ENCODE peak calls at places on chromosome 13, in ten cellular contexts. N is psoas muscle, Z is thoracic aorta, I is colonic mucosa, C is mucosa of descending colon, S is activated B cell treated with CpG ODN at 0.5 μM for 24 hours, X is AG04450, K is PC-3, E is HepG2, R is WERI-Rb-1. Y is an unnamed sample.
A peak's percentile ranks its signal among the peaks of the same experiment; 100 is the strongest.

GRCh38 chr13:45310341-45311138 is 30.4 kb downstream of the TPT1 start:
- DNase-seq in N (no peak), E (no peak), X (no peak), S (no peak), I (no peak), C (no peak), R (no peak), Z (no peak), K (no peak), Y (no peak)

GRCh38 chr13:31538067-31539042 is 201.0 kb upstream of the RXFP2 start:
- DNase-seq in N (no peak), I (peak; percentile 25), S (no peak), X (no peak), E (peak; percentile 16), C (peak; percentile 18), Z (no peak), R (no peak), K (peak; percentile 59), Y (peak; percentile 4)

GRCh38 chr13:113834496-113835200 is 29.2 kb downstream of the GAS6 start:
- DNase-seq in C (no peak), K (no peak), X (no peak), N (peak; percentile 59), I (no peak), R (no peak), Z (no peak), E (no peak), S (no peak), Y (no peak)

GRCh38 chr13:22592515-22592914 is 588.3 kb upstream of the SGCG start:
- DNase-seq in X (no peak), R (no peak), N (no peak), Z (no peak), S (no peak), I (no peak), C (no peak), K (no peak), E (no peak), Y (no peak)

GRCh38 chr13:41708648-41709175 is 251.4 kb downstream of the RGCC start:
- DNase-seq in Z (no peak), X (no peak), E (no peak), N (peak; percentile 48), S (no peak), K (no peak), I (no peak), C (no peak), R (no peak), Y (no peak)

GRCh38 chr13:41644742-41645141 is 187.4 kb downstream of the RGCC start:
- DNase-seq in E (no peak), S (no peak), I (no peak), R (no peak), C (no peak), X (no peak), N (no peak), Z (no peak), K (no peak), Y (no peak)

GRCh38 chr13:22569830-22570229 is 610.9 kb upstream of the SGCG start:
- DNase-seq in N (no peak), X (no peak), S (no peak), K (no peak), C (no peak), Z (no peak), R (no peak), I (no peak), E (no peak), Y (no peak)

GRCh38 chr13:42275098-42275471 is 3.1 kb downstream of the AKAP11 start:
- DNase-seq in N (no peak), S (no peak), K (no peak), E (no peak), C (no peak), Z (no peak), X (no peak), I (no peak), R (no peak), Y (no peak)

GRCh38 chr13:20186771-20187170 is 6.0 kb downstream of the GJB2 start:
- DNase-seq in N (no peak), I (no peak), X (no peak), K (no peak), S (no peak), R (no peak), C (no peak), E (no peak), Z (no peak), Y (no peak)

GRCh38 chr13:20191902-20192469 is 752 bp downstream of the GJB2 start:
- DNase-seq in K (peak; percentile 65), S (no peak), C (peak; percentile 64), Z (no peak), E (no peak), X (no peak), I (peak; percentile 75), N (no peak), R (no peak), Y (peak; percentile 28)

GRCh38 chr13:20190481-20191310 is 2.0 kb downstream of the GJB2 start:
- DNase-seq in S (no peak), R (no peak), N (no peak), E (no peak), C (no peak), I (no peak), X (peak; percentile 39), K (peak; percentile 89), Z (no peak), Y (no peak)

GRCh38 chr13:20191311-20191901 is 1.3 kb downstream of the GJB2 start:
- DNase-seq in C (peak; percentile 86), E (no peak), K (peak; percentile 72), S (no peak), R (no peak), N (no peak), Z (no peak), X (no peak), I (peak; percentile 86), Y (no peak)

DNA sequence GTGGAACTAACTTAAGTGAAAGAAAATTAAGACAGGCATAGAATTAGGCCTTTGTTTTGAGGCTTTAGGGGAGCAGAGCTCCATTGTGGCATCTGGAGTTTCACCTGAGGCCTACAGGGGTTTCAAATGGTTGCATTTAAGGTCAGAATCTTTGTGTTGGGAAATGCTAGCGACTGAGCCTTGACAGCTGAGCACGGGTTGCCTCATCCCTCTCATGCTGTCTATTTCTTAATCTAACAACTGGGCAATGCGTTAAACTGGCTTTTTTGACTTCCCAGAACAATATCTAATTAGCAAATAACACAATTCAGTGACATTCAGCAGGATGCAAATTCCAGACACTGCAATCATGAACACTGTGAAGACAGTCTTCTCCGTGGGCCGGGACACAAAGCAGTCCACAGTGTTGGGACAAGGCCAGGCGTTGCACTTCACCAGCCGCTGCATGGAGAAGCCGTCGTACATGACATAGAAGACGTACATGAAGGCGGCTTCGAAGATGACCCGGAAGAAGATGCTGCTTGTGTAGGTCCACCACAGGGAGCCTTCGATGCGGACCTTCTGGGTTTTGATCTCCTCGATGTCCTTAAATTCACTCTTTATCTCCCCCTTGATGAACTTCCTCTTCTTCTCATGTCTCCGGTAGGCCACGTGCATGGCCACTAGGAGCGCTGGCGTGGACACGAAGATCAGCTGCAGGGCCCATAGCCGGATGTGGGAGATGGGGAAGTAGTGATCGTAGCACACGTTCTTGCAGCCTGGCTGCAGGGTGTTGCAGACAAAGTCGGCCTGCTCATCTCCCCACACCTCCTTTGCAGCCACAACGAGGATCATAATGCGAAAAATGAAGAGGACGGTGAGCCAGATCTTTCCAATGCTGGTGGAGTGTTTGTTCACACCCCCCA is 3.8 kb downstream of the GJB2 start:
- DNase-seq in I (peak; percentile 39), Z (no peak), E (no peak), C (peak; percentile 54), X (no peak), N (no peak), S (no peak), K (no peak), R (peak; percentile 53), Y (no peak)
- TF ChIP-seq CTCF in I (no peak), Z (no peak), E (no peak), C (no peak), X (peak; percentile 20), N (no peak), S (no peak), K (peak; percentile 31), R (peak; percentile 53), Y (no peak)

DNA sequence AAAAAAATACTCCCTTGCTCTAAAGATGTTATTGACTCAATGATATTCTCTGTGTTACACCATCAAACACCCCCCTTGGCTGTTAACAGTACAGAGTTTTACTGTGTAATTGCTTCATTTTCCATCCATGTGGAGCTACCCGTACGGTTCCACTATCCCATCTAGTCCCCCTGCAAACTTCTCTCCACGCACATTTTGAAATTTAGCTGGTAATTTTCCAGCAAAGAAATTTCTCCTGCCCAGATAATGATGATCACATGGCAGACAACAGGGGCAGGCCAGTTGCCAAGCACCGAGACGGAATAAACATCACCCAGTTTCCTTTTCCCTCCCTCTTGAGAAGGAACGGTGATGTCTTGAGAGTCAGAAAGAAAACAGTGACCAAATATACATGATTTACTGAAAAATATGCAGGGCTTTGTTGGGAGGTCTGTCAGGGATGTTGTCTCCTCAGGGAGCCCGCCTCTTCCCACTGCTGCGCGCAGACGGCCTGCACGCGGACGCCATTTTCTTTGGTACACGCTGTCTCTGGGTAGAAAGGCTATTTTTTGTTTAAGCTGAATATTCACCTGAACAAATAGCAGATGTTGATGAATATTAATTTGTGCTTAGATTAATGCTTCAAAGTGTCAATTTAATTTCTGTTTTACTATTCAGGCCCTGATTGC is 109.9 kb downstream of the OLFM4 start:
- DNase-seq in C (no peak), X (no peak), R (no peak), N (peak; percentile 79), E (no peak), S (no peak), K (no peak), I (no peak), Z (no peak), Y (no peak)
- TF ChIP-seq CTCF in C (no peak), X (no peak), R (no peak), N (no peak), E (no peak), S (no peak), K (no peak), I (no peak), Z (no peak), Y (no peak)

DNA sequence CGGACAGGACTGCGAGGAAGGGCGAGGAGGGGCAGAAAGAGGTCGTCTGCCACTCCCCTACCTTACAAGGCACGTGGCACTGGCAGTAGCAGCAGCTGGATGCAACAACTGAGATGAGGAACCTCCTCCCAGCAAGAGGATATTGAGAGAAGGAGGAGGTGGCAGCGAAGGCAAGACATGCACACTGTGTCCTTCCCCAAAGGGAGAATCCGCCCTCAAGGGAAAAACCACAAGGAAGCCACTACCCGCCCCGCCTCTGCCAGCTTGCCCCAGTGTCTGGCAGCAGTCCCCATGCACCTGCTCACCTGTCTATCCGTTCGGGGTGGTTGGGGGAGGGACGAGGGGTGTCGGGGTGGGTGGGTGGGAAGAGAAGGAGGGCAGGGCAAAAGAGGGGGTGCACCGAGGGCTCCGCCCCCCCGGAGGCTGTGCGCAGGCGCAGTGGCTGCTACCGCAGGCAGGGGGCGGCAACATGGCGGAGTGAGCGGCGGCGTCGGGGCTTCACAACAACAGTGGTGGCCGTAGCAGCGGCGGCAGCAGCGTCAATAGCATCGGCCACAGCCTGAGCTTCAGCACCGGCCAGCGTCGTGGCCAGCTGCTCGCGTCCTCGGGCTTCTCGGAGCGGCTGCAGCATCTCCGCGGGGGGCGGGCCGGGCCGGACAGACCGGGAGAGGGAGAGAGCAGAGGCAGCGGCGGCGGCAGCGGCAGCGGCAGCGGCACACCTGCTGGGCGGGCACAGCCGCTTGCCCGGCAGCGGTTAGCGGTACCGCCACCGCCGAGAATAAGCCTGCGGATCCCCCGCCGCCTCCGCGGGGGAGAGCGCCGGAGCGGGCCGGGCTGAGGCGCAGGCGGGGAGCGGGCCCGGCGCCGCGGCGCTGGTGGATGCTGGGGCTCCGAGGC is at the start of gene NBEA:
- DNase-seq in S (peak; percentile 82), C (peak; percentile 87), I (peak; percentile 81), N (peak; percentile 85), R (peak; percentile 86), K (peak; percentile 74), Z (peak; percentile 3), E (peak; percentile 19), X (no peak), Y (peak; percentile 91)
- TF ChIP-seq CTCF in S (no peak), C (no peak), I (no peak), N (peak; percentile 40), R (peak; percentile 12), K (no peak), Z (peak; percentile 42), E (peak; percentile 33), X (no peak), Y (no peak)

GRCh38 chr13:33876716-33877394 is 58.9 kb downstream of the RFC3 start:
- DNase-seq in I (no peak), R (no peak), E (no peak), C (no peak), X (no peak), Z (no peak), K (no peak), S (no peak), N (no peak), Y (no peak)

GRCh38 chr13:33875658-33876401 is 57.9 kb downstream of the RFC3 start:
- DNase-seq in K (no peak), N (no peak), Z (no peak), E (no peak), C (no peak), X (no peak), I (no peak), R (no peak), S (no peak), Y (no peak)

GRCh38 chr13:33872005-33872351 is 54.0 kb downstream of the RFC3 start:
- DNase-seq in S (no peak), K (no peak), I (no peak), C (no peak), N (no peak), E (peak; percentile 91), Z (no peak), R (no peak), X (no peak), Y (no peak)

GRCh38 chr13:33873251-33873908 is 55.4 kb downstream of the RFC3 start:
- DNase-seq in N (no peak), X (no peak), S (no peak), C (no peak), Z (no peak), K (no peak), E (peak; percentile 86), I (no peak), R (no peak), Y (no peak)

DNA sequence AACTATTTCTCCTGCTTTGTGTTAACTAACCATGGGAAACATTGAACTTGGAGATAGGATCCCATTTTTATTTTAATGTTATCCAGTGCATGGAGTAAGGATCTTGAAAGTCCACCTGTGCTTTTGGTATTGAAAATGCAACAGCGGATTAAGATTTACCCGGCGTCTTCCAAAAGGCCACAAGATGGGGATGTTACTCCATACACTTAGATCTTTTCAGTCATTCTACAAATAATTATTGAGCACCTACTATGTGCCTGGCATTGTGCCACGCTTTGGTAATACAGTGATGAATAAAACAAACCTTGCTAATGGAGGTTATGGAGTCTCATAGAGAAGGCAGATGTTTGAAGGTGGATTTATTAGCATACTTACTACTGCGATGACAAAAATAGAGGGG is 56.9 kb downstream of the RFC3 start:
- DNase-seq in X (no peak), R (no peak), E (no peak), C (no peak), N (no peak), Z (no peak), I (no peak), S (no peak), K (peak; percentile 4), Y (no peak)
- TF ChIP-seq CTCF in X (peak; percentile 6), R (no peak), E (peak; percentile 43), C (no peak), N (no peak), Z (no peak), I (no peak), S (no peak), K (peak; percentile 45), Y (no peak)